ENCODE peak calls at places on chromosomes 4 and X, in five cellular contexts. Y, J, Z, D and U are unnamed samples.

GRCh38 chr4:48594185-48594584 is 104.1 kb downstream of the ZAR1 start:
- DNase-seq in Z (no peak), D (peak), J (no peak), Y (no peak), U (no peak)

GRCh38 chr4:12244949-12245348 is 816.3 kb upstream of the HS3ST1 start:
- DNase-seq in D (peak), J (no peak), Z (no peak), Y (no peak), U (no peak)

GRCh38 chr4:98377626-98378025 is 116.4 kb downstream of the RAP1GDS1 start:
- DNase-seq in J (no peak), Z (no peak), D (peak), Y (no peak), U (no peak)

GRCh38 chr4:114921191-114921590 is 192.2 kb downstream of the NDST4 start:
- DNase-seq in J (no peak), D (no peak), Y (no peak), Z (no peak), U (no peak)

GRCh38 chrX:47112316-47112954 is 32.1 kb downstream of the NDUFB11 start:
- DNase-seq in Y (no peak), Z (no peak), J (no peak), D (peak), U (no peak)

GRCh38 chr4:152591361-152591760 is 55.5 kb upstream of the FBXW7 start:
- DNase-seq in J (no peak), Z (no peak), D (peak), Y (peak), U (peak)

GRCh38 chr4:155541716-155542115 is 124.9 kb upstream of the GUCY1A1 start:
- DNase-seq in Y (no peak), Z (no peak), J (no peak), D (peak), U (no peak)

GRCh38 chr4:167606551-167606950 is 372.3 kb upstream of the SPOCK3 start:
- DNase-seq in D (no peak), Z (no peak), Y (no peak), J (no peak), U (no peak)

GRCh38 chr4:168643083-168643795 is 146.4 kb downstream of the PALLD start:
- DNase-seq in Y (no peak), D (peak), J (no peak), Z (no peak), U (no peak)

GRCh38 chr4:183563874-183564273 is 59.0 kb downstream of the ING2 start:
- DNase-seq in J (no peak), D (peak), Z (no peak), Y (no peak), U (no peak)

GRCh38 chrX:41105005-41105404 is 19.8 kb downstream of the USP9X start:
- DNase-seq in J (no peak), Z (no peak), Y (no peak), D (no peak), U (no peak)

GRCh38 chr4:7610841-7611240 is 176.1 kb upstream of the PSAPL1 start:
- DNase-seq in Y (no peak), D (no peak), J (no peak), Z (no peak), U (no peak)

GRCh38 chr4:155545456-155545855 is 121.2 kb upstream of the GUCY1A1 start:
- DNase-seq in D (no peak), J (no peak), Z (no peak), Y (no peak), U (no peak)

GRCh38 chr4:15355464-15355863 is 72.4 kb upstream of the C1QTNF7 start:
- DNase-seq in Y (no peak), Z (no peak), J (no peak), D (no peak), U (no peak)

GRCh38 chr4:143782521-143782920 is 82.0 kb upstream of the FREM3 start:
- DNase-seq in Y (no peak), D (no peak), Z (no peak), J (no peak), U (no peak)

GRCh38 chr4:1616574-1616964 is 67.5 kb downstream of the FAM53A start:
- DNase-seq in Y (no peak), D (no peak), Z (no peak), J (no peak), U (no peak)

GRCh38 chr4:185210102-185210981 is 944 bp downstream of the SNX25 start:
- DNase-seq in Y (peak), D (peak), J (no peak), Z (no peak), U (peak)

GRCh38 chrX:118128724-118129123 is 12.1 kb upstream of the KLHL13 start:
- DNase-seq in Y (no peak), Z (no peak), J (no peak), D (no peak), U (no peak)

GRCh38 chrX:85569096-85569495 is 189.6 kb upstream of the POF1B start:
- DNase-seq in Z (no peak), Y (no peak), J (no peak), D (no peak), U (no peak)

GRCh38 chr4:83981156-83981555 is 445.2 kb downstream of the GPAT3 start:
- DNase-seq in Y (no peak), Z (no peak), D (no peak), J (no peak), U (no peak)

GRCh38 chr4:137823007-137823406 is 290.7 kb upstream of the PCDH18 start:
- DNase-seq in Y (no peak), J (no peak), D (no peak), Z (no peak), U (no peak)